ENCODE peak calls at places on chromosomes 11 and 22, in eight cellular contexts. X, C, E, D, M, R, Y and P are unnamed samples.

GRCh38 chr22:19874307-19875060 is 19.8 kb upstream of the GNB1L start:
- DNase-seq in C (no peak), X (no peak), E (peak), D (no peak), Y (no peak), R (no peak), M (no peak), P (peak)

GRCh38 chr22:41305646-41306045 is 4.3 kb downstream of the ZC3H7B start:
- DNase-seq in C (no peak), M (peak), D (no peak), X (peak), Y (no peak), R (no peak), E (no peak), P (no peak)

GRCh38 chr11:120912504-120912903 is 111.4 kb upstream of the TBCEL start:
- DNase-seq in X (peak), D (no peak), R (no peak), M (peak), C (no peak), Y (no peak), E (no peak), P (no peak)

GRCh38 chr11:107928767-107929507 is 689 bp downstream of the RAB39A start:
- DNase-seq in R (no peak), M (peak), E (peak), X (peak), Y (no peak), C (peak), D (no peak), P (peak)

GRCh38 chr11:28965824-28966223 is 857.6 kb downstream of the METTL15 start:
- DNase-seq in E (no peak), M (no peak), D (no peak), C (no peak), X (no peak), R (no peak), Y (no peak), P (no peak)

GRCh38 chr22:25563757-25564319 is 637 bp upstream of the GRK3 start:
- DNase-seq in C (no peak), X (no peak), M (no peak), D (no peak), R (no peak), Y (no peak), E (no peak), P (peak)

GRCh38 chr11:12316432-12316831 is 60.9 kb upstream of the PARVA start:
- DNase-seq in E (no peak), R (no peak), C (no peak), X (no peak), M (no peak), Y (no peak), D (no peak), P (no peak)

GRCh38 chr11:87463486-87464102 is 425.9 kb downstream of the TMEM135 start:
- DNase-seq in D (no peak), M (peak), C (no peak), R (no peak), E (no peak), Y (no peak), X (peak), P (no peak)

GRCh38 chr11:61092280-61092766 is 10.0 kb upstream of the CD5 start:
- DNase-seq in E (no peak), M (no peak), R (no peak), D (no peak), X (no peak), C (no peak), Y (no peak), P (no peak)

GRCh38 chr11:1089738-1090599 is 15.3 kb downstream of the MUC2 start:
- DNase-seq in M (no peak), X (no peak), D (no peak), Y (no peak), E (peak), R (no peak), C (no peak), P (no peak)

GRCh38 chr22:48382197-48382596 is 1445.5 kb downstream of the BRD1 start:
- DNase-seq in D (no peak), E (no peak), R (no peak), Y (no peak), X (no peak), M (no peak), C (no peak), P (no peak)

GRCh38 chr11:116500002-116500832 is 272.6 kb downstream of the BUD13 start:
- DNase-seq in X (no peak), C (no peak), M (no peak), Y (no peak), R (no peak), D (no peak), E (no peak), P (no peak)

GRCh38 chr11:33273656-33274055 is 16.5 kb downstream of the HIPK3 start:
- DNase-seq in Y (no peak), R (no peak), C (no peak), X (no peak), E (no peak), M (no peak), D (no peak), P (no peak)

GRCh38 chr11:11313426-11313825 is 39.6 kb downstream of the CSNK2A3 start:
- DNase-seq in X (peak), Y (no peak), R (no peak), E (no peak), M (peak), C (no peak), D (no peak), P (no peak)

GRCh38 chr11:118927554-118928107 is 1.9 kb upstream of the BCL9L start:
- DNase-seq in R (no peak), E (no peak), D (no peak), Y (no peak), C (no peak), X (no peak), M (peak), P (no peak)

GRCh38 chr11:119540370-119541125 is 117.6 kb upstream of the THY1 start:
- DNase-seq in C (no peak), X (no peak), Y (no peak), M (no peak), R (no peak), D (no peak), E (no peak), P (no peak)

GRCh38 chr22:22684605-22685561 is 40.5 kb downstream of the GGTLC2 start:
- DNase-seq in E (peak), X (peak), D (no peak), M (peak), Y (peak), C (peak), R (no peak), P (no peak)

GRCh38 chr22:33397381-33397907 is 339.3 kb upstream of the SYN3 start:
- DNase-seq in Y (no peak), M (no peak), D (no peak), E (no peak), R (no peak), C (no peak), X (no peak), P (no peak)

GRCh38 chr11:118214210-118214914 is 10.4 kb downstream of the JAML start:
- DNase-seq in R (no peak), M (no peak), Y (no peak), E (no peak), C (no peak), D (no peak), X (no peak), P (no peak)

GRCh38 chr11:119863811-119864601 is 135.0 kb upstream of the NECTIN1 start:
- DNase-seq in R (no peak), D (no peak), Y (no peak), E (no peak), C (no peak), X (no peak), M (no peak), P (no peak)

GRCh38 chr11:116502641-116503061 is 270.1 kb downstream of the BUD13 start:
- DNase-seq in R (no peak), C (no peak), X (no peak), M (no peak), Y (no peak), D (no peak), E (no peak), P (no peak)

GRCh38 chr11:2093575-2094353 is 45.4 kb downstream of the IGF2 start:
- DNase-seq in E (peak), D (no peak), M (no peak), X (no peak), Y (no peak), C (no peak), R (no peak), P (no peak)

GRCh38 chr22:24289781-24290181 is 19.1 kb downstream of the SPECC1L start:
- DNase-seq in D (no peak), X (no peak), E (no peak), Y (no peak), M (peak), C (no peak), R (no peak), P (no peak)

GRCh38 chr11:119774180-119774763 is 45.3 kb upstream of the NECTIN1 start:
- DNase-seq in Y (no peak), X (no peak), C (peak), D (no peak), R (no peak), M (peak), E (no peak), P (no peak)

GRCh38 chr11:70491696-70492472 is 93.6 kb downstream of the CTTN start:
- DNase-seq in C (no peak), D (no peak), E (no peak), X (no peak), R (no peak), Y (no peak), M (no peak), P (no peak)

GRCh38 chr22:39176673-39177455 is 24.4 kb upstream of the CBX7 start:
- DNase-seq in E (no peak), D (no peak), Y (no peak), C (no peak), X (no peak), M (peak), R (no peak), P (no peak)

GRCh38 chr22:37239336-37240239 is 4.5 kb downstream of the RAC2 start:
- DNase-seq in X (no peak), R (no peak), D (no peak), M (no peak), E (no peak), C (no peak), Y (no peak), P (no peak)

GRCh38 chr11:33624082-33624481 is 76.5 kb downstream of the C11orf91 start:
- DNase-seq in X (no peak), C (no peak), M (no peak), E (no peak), Y (no peak), D (no peak), R (no peak), P (no peak)

GRCh38 chr11:67177399-67178281 is 58.6 kb downstream of the KDM2A start:
- DNase-seq in Y (no peak), R (no peak), X (no peak), M (no peak), C (no peak), E (no peak), D (no peak), P (no peak)

GRCh38 chr22:18032455-18033101 is 8.2 kb upstream of the MICAL3 start:
- DNase-seq in E (no peak), C (no peak), R (no peak), Y (no peak), M (peak), X (peak), D (no peak), P (no peak)

GRCh38 chr22:37690901-37691504 is 4.9 kb downstream of the NOL12 start:
- DNase-seq in M (no peak), X (no peak), E (no peak), Y (no peak), C (no peak), R (no peak), D (no peak), P (no peak)

GRCh38 chr11:118226294-118226693 is 1.5 kb upstream of the JAML start:
- DNase-seq in Y (no peak), M (no peak), D (no peak), E (no peak), C (no peak), X (peak), R (no peak), P (no peak)

GRCh38 chr11:7609521-7609920 is 63.8 kb downstream of the CYB5R2 start:
- DNase-seq in R (no peak), M (no peak), D (no peak), X (no peak), Y (no peak), C (no peak), E (no peak), P (no peak)

GRCh38 chr11:316031-316701 is 2.3 kb downstream of the IFITM1 start:
- DNase-seq in Y (no peak), E (peak), C (no peak), M (no peak), D (no peak), R (no peak), X (no peak), P (peak)